ENCODE peak calls at places on chromosomes 3 and 15, in eight cellular contexts. C, A, T, Q, O, D, I and X are unnamed samples.

GRCh38 chr3:64365877-64366276 is 140.6 kb upstream of the PRICKLE2 start:
- DNase-seq in I (no peak), O (no peak), C (no peak), A (no peak), D (no peak), T (no peak), Q (no peak), X (no peak)

GRCh38 chr3:136350132-136350531 is 100.0 kb downstream of the PCCB start:
- DNase-seq in T (no peak), I (peak), C (no peak), A (no peak), Q (no peak), O (no peak), D (peak), X (no peak)

GRCh38 chr15:66822106-66822505 is 120.1 kb downstream of the SMAD6 start:
- DNase-seq in C (no peak), A (no peak), Q (no peak), O (no peak), T (no peak), D (no peak), I (no peak), X (no peak)

GRCh38 chr15:42679285-42680141 is 57.4 kb downstream of the CDAN1 start:
- DNase-seq in T (no peak), I (no peak), O (no peak), Q (no peak), C (no peak), D (peak), A (no peak), X (no peak)

GRCh38 chr3:173045770-173046382 is 95.2 kb downstream of the SPATA16 start:
- DNase-seq in Q (no peak), C (no peak), D (peak), A (no peak), O (no peak), T (no peak), I (no peak), X (no peak)

GRCh38 chr3:141454906-141455602 is 31.8 kb upstream of the RASA2 start:
- DNase-seq in I (peak), T (no peak), C (peak), A (no peak), D (peak), O (no peak), Q (no peak), X (no peak)

GRCh38 chr3:4338751-4339150 is 35.6 kb downstream of the SETMAR start:
- DNase-seq in T (no peak), O (no peak), C (no peak), I (no peak), A (no peak), Q (no peak), D (no peak), X (no peak)

GRCh38 chr3:54146383-54147239 is 24.3 kb downstream of the CACNA2D3 start:
- DNase-seq in T (no peak), A (no peak), Q (no peak), D (peak), O (no peak), I (peak), C (peak), X (no peak)

GRCh38 chr3:27345493-27345892 is 23.7 kb downstream of the NEK10 start:
- DNase-seq in O (no peak), C (no peak), A (no peak), I (no peak), T (no peak), D (peak), Q (no peak), X (no peak)

GRCh38 chr15:68795298-68795848 is 25.3 kb downstream of the ANP32A start:
- DNase-seq in O (peak), T (peak), D (no peak), I (peak), C (peak), Q (peak), A (peak), X (peak)

GRCh38 chr15:72474912-72475601 is 927 bp downstream of the ARIH1 start:
- DNase-seq in D (peak), C (peak), O (peak), Q (peak), A (peak), T (peak), I (peak), X (peak)

GRCh38 chr3:70120360-70120966 is 120.9 kb downstream of the SAMMSON start:
- DNase-seq in D (peak), Q (peak), I (peak), C (peak), A (no peak), O (no peak), T (peak), X (peak)

GRCh38 chr3:159069076-159069475 is 267.2 kb downstream of the MFSD1 start:
- DNase-seq in T (no peak), C (no peak), D (no peak), Q (no peak), A (no peak), I (no peak), O (no peak), X (no peak)

GRCh38 chr15:66713843-66714508 is 11.9 kb downstream of the SMAD6 start:
- DNase-seq in Q (no peak), D (no peak), C (no peak), T (no peak), I (no peak), O (no peak), A (no peak), X (no peak)

GRCh38 chr15:38425269-38425668 is 28.7 kb upstream of the FAM98B start:
- DNase-seq in A (no peak), C (no peak), O (no peak), I (no peak), Q (no peak), D (no peak), T (no peak), X (no peak)

GRCh38 chr3:100072328-100073048 is 41.8 kb downstream of the FILIP1L start:
- DNase-seq in I (no peak), A (no peak), D (peak), T (no peak), O (no peak), Q (no peak), C (no peak), X (no peak)

GRCh38 chr3:49642708-49643145 is 31.4 kb upstream of the APEH start:
- DNase-seq in O (no peak), A (no peak), C (no peak), D (no peak), I (no peak), Q (no peak), T (no peak), X (no peak)

GRCh38 chr15:29750754-29751153 is 71.5 kb downstream of the TJP1 start:
- DNase-seq in I (no peak), D (no peak), Q (no peak), C (no peak), A (no peak), O (no peak), T (no peak), X (no peak)

GRCh38 chr3:122911901-122912300 is 115.7 kb downstream of the SEMA5B start:
- DNase-seq in C (no peak), O (no peak), I (no peak), A (no peak), D (no peak), T (no peak), Q (no peak), X (no peak)

GRCh38 chr15:68606332-68606731 is 27.5 kb downstream of the CORO2B start:
- DNase-seq in C (no peak), A (no peak), T (no peak), O (no peak), Q (no peak), I (no peak), D (no peak), X (no peak)

GRCh38 chr3:142925140-142925539 is 36.3 kb upstream of the PCOLCE2 start:
- DNase-seq in D (no peak), O (no peak), Q (no peak), I (no peak), A (no peak), T (no peak), C (no peak), X (no peak)

GRCh38 chr3:134929976-134930375 is 134.9 kb downstream of the EPHB1 start:
- DNase-seq in O (no peak), Q (no peak), C (no peak), I (no peak), T (no peak), D (no peak), A (no peak), X (no peak)

GRCh38 chr3:113839551-113839950 is 963 bp downstream of the GRAMD1C start:
- DNase-seq in O (no peak), Q (no peak), I (no peak), C (no peak), T (no peak), A (no peak), D (no peak), X (no peak)

GRCh38 chr15:88476635-88477038 is 9.1 kb downstream of the MRPS11 start:
- DNase-seq in C (peak), T (no peak), I (peak), D (peak), Q (no peak), O (no peak), A (no peak), X (no peak)
- TF ChIP-seq CTCF in C (peak), T (peak), I (peak), D (peak), Q (no peak), O (no peak), A (no peak), X (no peak)

DNA sequence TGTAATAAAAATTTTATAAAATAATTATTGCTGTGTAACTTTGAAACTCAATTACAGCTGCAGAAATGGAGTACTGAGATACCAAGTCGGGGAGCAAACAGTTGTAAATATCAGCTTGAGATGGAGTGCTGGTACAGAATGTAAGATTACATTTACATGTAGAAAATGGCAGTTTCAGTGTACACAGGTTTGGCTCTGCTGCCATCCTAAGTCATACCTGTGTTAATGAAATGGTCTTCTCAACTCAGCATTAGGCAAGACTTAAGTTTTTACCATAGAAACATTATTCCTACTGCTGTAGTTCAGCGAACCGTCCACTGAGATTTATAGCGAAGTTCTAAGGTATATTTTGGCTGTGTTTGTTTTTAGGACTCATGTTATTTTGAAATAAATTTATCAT is 110.1 kb upstream of the TBL1XR1 start:
- DNase-seq in D (no peak), A (no peak), O (no peak), T (no peak), C (no peak), I (no peak), Q (no peak), X (no peak)
- TF ChIP-seq CTCF in D (no peak), A (no peak), O (no peak), T (no peak), C (no peak), I (no peak), Q (no peak), X (no peak)

GRCh38 chr15:26842391-26842790 is 24.5 kb upstream of the GABRA5 start:
- DNase-seq in O (no peak), C (no peak), A (no peak), T (no peak), Q (no peak), D (no peak), I (no peak), X (no peak)

GRCh38 chr15:26841941-26842340 is 24.9 kb upstream of the GABRA5 start:
- DNase-seq in I (no peak), C (no peak), Q (no peak), D (no peak), A (no peak), O (no peak), T (no peak), X (no peak)

GRCh38 chr15:26841514-26841913 is 25.3 kb upstream of the GABRA5 start:
- DNase-seq in O (no peak), C (no peak), D (no peak), T (no peak), A (no peak), Q (no peak), I (no peak), X (no peak)

GRCh38 chr15:26844901-26845300 is 22.0 kb upstream of the GABRA5 start:
- DNase-seq in T (no peak), O (no peak), D (no peak), C (no peak), I (no peak), Q (no peak), A (no peak), X (no peak)

GRCh38 chr15:26838742-26839460 is 28.0 kb upstream of the GABRA5 start:
- DNase-seq in C (peak), A (no peak), Q (no peak), O (no peak), D (peak), T (no peak), I (no peak), X (no peak)
- TF ChIP-seq CTCF in C (peak), A (no peak), Q (no peak), O (no peak), D (peak), T (no peak), I (peak), X (peak)

GRCh38 chr3:190017575-190018288 is 103.0 kb downstream of the P3H2 start:
- DNase-seq in D (peak), C (no peak), T (no peak), I (peak), Q (no peak), O (no peak), A (no peak), X (no peak)
- TF ChIP-seq CTCF in D (peak), C (peak), T (peak), I (peak), Q (no peak), O (no peak), A (no peak), X (no peak)

GRCh38 chr3:38140326-38141172 is 2.1 kb downstream of the MYD88 start:
- DNase-seq in C (no peak), Q (no peak), O (peak), A (no peak), I (no peak), T (peak), D (peak), X (no peak)
- TF ChIP-seq CTCF in C (peak), Q (no peak), O (no peak), A (no peak), I (no peak), T (no peak), D (peak), X (no peak)

GRCh38 chr3:112088944-112089343 is 2.8 kb downstream of the C3orf52 start:
- DNase-seq in Q (no peak), A (no peak), I (no peak), O (no peak), T (no peak), D (no peak), C (no peak), X (no peak)

GRCh38 chr3:112087746-112088145 is 1.6 kb downstream of the C3orf52 start:
- DNase-seq in D (no peak), T (no peak), I (no peak), Q (no peak), C (no peak), A (no peak), O (no peak), X (no peak)

GRCh38 chr3:112084980-112085697 is 1.1 kb upstream of the C3orf52 start:
- DNase-seq in A (no peak), Q (no peak), I (no peak), D (peak), T (no peak), O (no peak), C (no peak), X (no peak)

GRCh38 chr3:112086857-112087524 is 802 bp downstream of the C3orf52 start:
- DNase-seq in D (peak), I (no peak), T (no peak), A (no peak), O (no peak), Q (no peak), C (no peak), X (no peak)

DNA sequence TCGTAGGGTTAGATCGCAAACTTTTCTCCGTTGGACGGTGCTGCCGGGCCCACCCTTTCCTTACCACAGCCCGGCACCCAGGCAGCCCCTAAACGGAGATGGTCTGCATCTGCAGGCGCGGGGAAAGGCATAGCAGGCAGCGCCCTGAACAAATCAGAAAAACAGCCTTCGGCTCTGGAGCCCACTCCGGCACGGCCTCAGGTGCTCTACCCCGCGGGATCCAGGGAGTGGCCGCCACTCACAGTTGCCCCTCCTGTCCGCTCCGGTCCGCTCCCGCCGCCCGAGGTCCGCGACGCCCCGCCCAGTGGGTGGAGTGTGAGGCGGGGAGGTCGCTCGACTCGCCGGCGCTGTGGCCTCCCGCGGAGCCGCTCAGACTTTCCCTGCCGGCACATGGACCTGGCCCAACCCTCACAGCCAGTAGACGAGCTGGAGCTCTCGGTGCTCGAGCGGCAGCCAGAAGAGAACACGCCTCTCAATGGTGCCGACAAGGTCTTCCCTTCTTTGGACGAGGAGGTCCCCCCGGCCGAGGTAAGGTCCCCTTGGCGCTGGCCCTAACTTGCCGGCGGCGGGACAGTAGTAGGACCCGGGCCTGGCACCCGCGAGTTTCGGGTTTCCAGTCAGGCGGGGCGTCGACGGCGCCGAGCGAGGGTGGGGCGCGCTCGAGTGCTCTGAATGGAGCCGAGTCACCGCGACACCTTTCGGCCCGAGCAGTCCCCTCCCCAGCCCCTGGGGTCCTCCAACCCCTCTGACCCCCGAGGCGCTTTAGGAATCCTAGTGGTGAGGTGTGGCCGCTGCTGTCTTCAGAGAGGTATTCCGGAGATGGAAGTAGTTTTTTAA is at the start of gene C3orf52:
- DNase-seq in T (peak), C (peak), D (peak), O (peak), Q (peak), A (peak), I (peak), X (peak)
- TF ChIP-seq CTCF in T (no peak), C (peak), D (no peak), O (no peak), Q (no peak), A (no peak), I (peak), X (no peak)

GRCh38 chr3:33439421-33440327 is 531 bp downstream of the UBP1 start:
- DNase-seq in C (peak), O (peak), Q (peak), A (peak), D (peak), I (peak), T (peak), X (peak)
- TF ChIP-seq CTCF in C (peak), O (no peak), Q (no peak), A (no peak), D (no peak), I (peak), T (peak), X (peak)

DNA sequence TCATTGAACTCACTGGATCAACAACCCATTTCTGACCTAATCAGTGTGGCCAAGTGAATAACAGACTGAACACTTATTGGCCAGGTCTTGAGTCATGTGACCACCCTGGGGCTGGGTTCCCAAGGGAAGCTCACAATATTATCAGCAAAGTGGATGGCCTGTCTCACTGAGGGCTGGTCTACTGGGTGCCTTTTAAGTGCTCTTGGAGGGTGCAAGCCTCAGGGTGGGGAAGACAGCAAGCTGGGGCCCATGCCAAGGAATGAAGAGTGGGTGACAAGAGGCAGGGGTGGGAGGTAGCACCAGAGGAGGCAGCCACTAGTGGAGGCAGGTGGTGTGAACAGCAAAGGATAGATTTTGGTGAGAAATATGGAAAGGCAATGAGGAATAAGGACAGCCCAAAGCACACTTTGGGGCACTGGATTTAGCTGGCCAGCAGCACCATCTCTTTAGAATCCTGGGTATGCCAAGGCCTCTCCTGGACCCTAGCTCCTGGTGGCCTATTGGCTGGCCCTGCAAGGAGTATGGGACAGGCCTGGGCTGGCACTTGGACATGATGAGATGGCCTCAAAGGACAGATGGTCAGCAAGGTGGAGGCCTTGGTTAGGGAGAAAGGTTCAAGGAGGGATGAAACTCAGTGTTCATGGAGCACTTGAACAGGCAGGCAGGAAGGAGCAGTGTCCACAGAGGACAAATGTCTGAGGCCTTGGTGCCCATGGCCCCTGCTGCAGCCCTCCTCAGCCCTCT is 34.2 kb downstream of the HMCES start:
- DNase-seq in D (no peak), Q (no peak), O (no peak), T (peak), I (no peak), A (no peak), C (no peak), X (no peak)
- TF ChIP-seq CTCF in D (no peak), Q (no peak), O (no peak), T (no peak), I (no peak), A (no peak), C (no peak), X (no peak)

DNA sequence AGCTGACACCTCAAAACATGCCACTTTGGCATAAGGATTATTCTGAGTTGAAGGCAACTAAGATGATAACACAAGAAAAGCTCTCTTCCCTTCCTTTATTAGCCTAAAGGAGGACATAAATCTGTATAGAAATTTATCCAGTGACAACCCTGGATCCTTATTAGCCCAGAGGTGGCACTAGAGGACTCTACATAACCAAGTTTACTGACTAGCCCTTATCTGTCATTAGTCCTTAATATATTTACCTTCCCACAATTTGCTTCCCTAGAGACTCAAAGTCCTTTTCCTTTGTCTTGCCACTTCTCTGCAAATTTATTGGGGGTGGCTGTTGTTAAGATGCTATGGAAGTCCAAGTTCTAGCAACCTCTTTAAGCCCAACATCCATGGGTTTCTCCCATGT is 26.7 kb downstream of the CEP70 start:
- DNase-seq in I (no peak), T (no peak), D (peak), A (no peak), C (no peak), Q (no peak), O (no peak), X (no peak)
- TF ChIP-seq CTCF in I (no peak), T (no peak), D (peak), A (no peak), C (peak), Q (no peak), O (no peak), X (no peak)